ENCODE peak calls at places on chromosome 21, in six cellular contexts. V, S, K, L, Q and J are unnamed samples.

GRCh38 chr21:32241434-32241785 is 37.4 kb downstream of the MIS18A start:
- DNase-seq in L (no peak), S (no peak), K (no peak), Q (no peak), V (no peak), J (no peak)

GRCh38 chr21:31866077-31866511 is 6.7 kb upstream of the HUNK start:
- DNase-seq in L (peak; percentile 73), S (peak; percentile 93), K (peak; percentile 71), Q (peak; percentile 62), V (peak; percentile 98), J (peak; percentile 87)

GRCh38 chr21:36661511-36662309 is 37.2 kb upstream of the SIM2 start:
- DNase-seq in S (peak; percentile 58), V (no peak), L (peak; percentile 44), Q (peak; percentile 48), K (no peak), J (peak; percentile 73)

GRCh38 chr21:27248791-27249190 is 281.9 kb upstream of the ADAMTS5 start:
- DNase-seq in V (no peak), L (no peak), Q (peak; percentile 60), K (no peak), S (no peak), J (no peak)

GRCh38 chr21:22345624-22346023 is 1347.4 kb downstream of the NCAM2 start:
- DNase-seq in Q (no peak), K (no peak), V (no peak), L (no peak), S (no peak), J (no peak)

GRCh38 chr21:25911730-25912401 is 177.1 kb downstream of the GABPA start:
- DNase-seq in S (no peak), L (no peak), K (no peak), V (no peak), Q (no peak), J (no peak)

GRCh38 chr21:39900491-39900890 is 33.3 kb downstream of the PCP4 start:
- DNase-seq in S (no peak), V (no peak), Q (no peak), K (no peak), L (peak; percentile 45), J (peak; percentile 88)

GRCh38 chr21:40795313-40795712 is 51.6 kb downstream of the DSCAM start:
- DNase-seq in L (no peak), V (no peak), Q (no peak), K (no peak), S (no peak), J (no peak)

GRCh38 chr21:25568230-25568629 is 39.1 kb downstream of the MRPL39 start:
- DNase-seq in L (no peak), K (no peak), S (no peak), V (no peak), Q (peak; percentile 78), J (peak; percentile 11)

GRCh38 chr21:31887596-31887920 is 14.7 kb downstream of the HUNK start:
- DNase-seq in K (no peak), Q (no peak), S (no peak), V (no peak), L (no peak), J (no peak)

GRCh38 chr21:28541371-28542112 is 451.1 kb downstream of the LTN1 start:
- DNase-seq in L (peak; percentile 79), Q (no peak), V (no peak), S (no peak), K (no peak), J (no peak)

GRCh38 chr21:18810136-18810535 is 406.6 kb upstream of the TMPRSS15 start:
- DNase-seq in Q (no peak), V (no peak), L (no peak), S (peak; percentile 33), K (no peak), J (peak; percentile 53)

GRCh38 chr21:32735524-32735923 is 7.7 kb upstream of the SYNJ1 start:
- DNase-seq in K (no peak), Q (no peak), L (no peak), V (no peak), S (no peak), J (no peak)

GRCh38 chr21:36966846-36967657 is 583 bp upstream of the HLCS start:
- DNase-seq in S (no peak), Q (no peak), L (no peak), V (peak; percentile 65), K (no peak), J (peak; percentile 67)

GRCh38 chr21:42237161-42237560 is 18.2 kb downstream of the ABCG1 start:
- DNase-seq in K (no peak), L (no peak), S (no peak), Q (no peak), V (no peak), J (no peak)

GRCh38 chr21:42235593-42235992 is 16.7 kb downstream of the ABCG1 start:
- DNase-seq in Q (no peak), L (no peak), K (no peak), S (no peak), V (no peak), J (peak; percentile 15)

GRCh38 chr21:42234464-42235241 is 15.7 kb downstream of the ABCG1 start:
- DNase-seq in L (peak; percentile 82), S (peak; percentile 57), K (peak; percentile 79), Q (peak; percentile 45), V (peak; percentile 81), J (peak; percentile 79)

GRCh38 chr21:42236693-42237092 is 17.8 kb downstream of the ABCG1 start:
- DNase-seq in L (no peak), Q (no peak), S (no peak), V (no peak), K (no peak), J (no peak)

GRCh38 chr21:42236014-42236413 is 17.1 kb downstream of the ABCG1 start:
- DNase-seq in S (no peak), L (no peak), K (no peak), Q (no peak), V (no peak), J (peak; percentile 38)
- H3K4me1 ChIP-seq in S (no peaks in the 10 kb centered on the region), L (peaks cover 16% of the 10 kb centered on the region), K (peaks cover 18% of the 10 kb centered on the region), Q (peaks cover 21% of the 10 kb centered on the region), V (peaks cover 13% of the 10 kb centered on the region), J (peaks cover 2% of the 10 kb centered on the region)

GRCh38 chr21:44299458-44300261 is at the start of gene PFKL:
- DNase-seq in Q (peak; percentile 20), L (peak; percentile 41), V (peak; percentile 83), K (peak; percentile 48), S (peak; percentile 65), J (peak; percentile 61)
- H3K4ac ChIP-seq in Q (peak within 1 kb of the TSS; percentile 76), L (peak within 1 kb of the TSS; percentile 88), V (peak within 1 kb of the TSS; percentile 9), K (peak within 1 kb of the TSS; percentile 37), S (no peak within 1 kb of the TSS), J (peak within 1 kb of the TSS; percentile 92)

GRCh38 chr21:38266732-38267131 is 9.9 kb downstream of the KCNJ15 start:
- DNase-seq in S (no peak), Q (peak; percentile 50), K (no peak), V (no peak), L (peak; percentile 29), J (no peak)
- H3K4me1 ChIP-seq in S (no peaks in the 10 kb centered on the region), Q (peaks cover 22% of the 10 kb centered on the region), K (peaks cover 10% of the 10 kb centered on the region), V (no peaks in the 10 kb centered on the region), L (peaks cover 3% of the 10 kb centered on the region), J (no peaks in the 10 kb centered on the region)

DNA sequence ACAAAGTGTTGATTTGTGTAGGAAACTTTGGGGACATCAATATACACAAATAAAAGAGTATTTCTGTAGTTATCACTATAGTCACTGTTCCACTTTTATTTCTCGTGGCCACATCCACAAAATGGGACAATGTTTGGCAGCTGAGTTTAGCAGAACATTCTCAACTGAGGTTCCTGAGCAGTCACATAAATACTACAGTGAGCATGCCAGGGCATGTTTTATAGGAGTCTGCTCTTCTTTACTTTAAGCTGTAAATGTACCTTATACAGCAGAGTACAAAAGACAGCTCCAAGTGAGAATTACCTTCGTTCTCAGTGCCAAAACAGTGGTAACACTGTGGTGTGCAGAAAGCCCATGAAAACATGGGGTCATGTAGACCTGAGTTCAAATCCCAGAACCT is 5.0 kb downstream of the BTG3 start:
- DNase-seq in L (no peak), S (no peak), V (no peak), Q (no peak), K (no peak), J (no peak)
- H3K4ac ChIP-seq in L (peak overlapping the region; percentile 97), S (no peak overlapping the region), V (peak overlapping the region; percentile 36), Q (peak overlapping the region; percentile 95), K (no peak overlapping the region), J (no peak overlapping the region)

GRCh38 chr21:34881421-34881820 is 167.7 kb downstream of the RUNX1 start:
- DNase-seq in S (no peak), L (no peak), V (no peak), Q (peak; percentile 84), K (no peak), J (no peak)
- H3K4me1 ChIP-seq in S (no peaks in the 10 kb centered on the region), L (no peaks in the 10 kb centered on the region), V (no peaks in the 10 kb centered on the region), Q (peaks cover 13% of the 10 kb centered on the region), K (no peaks in the 10 kb centered on the region), J (peaks cover 2% of the 10 kb centered on the region)

GRCh38 chr21:46055863-46056281 is 42.0 kb upstream of the COL6A2 start:
- DNase-seq in K (no peak), Q (peak; percentile 50), V (no peak), L (no peak), S (peak; percentile 24), J (no peak)
- H3K4ac ChIP-seq in K (no peak overlapping the region), Q (peak overlapping the region; percentile 95), V (no peak overlapping the region), L (no peak overlapping the region), S (no peak overlapping the region), J (no peak overlapping the region)

DNA sequence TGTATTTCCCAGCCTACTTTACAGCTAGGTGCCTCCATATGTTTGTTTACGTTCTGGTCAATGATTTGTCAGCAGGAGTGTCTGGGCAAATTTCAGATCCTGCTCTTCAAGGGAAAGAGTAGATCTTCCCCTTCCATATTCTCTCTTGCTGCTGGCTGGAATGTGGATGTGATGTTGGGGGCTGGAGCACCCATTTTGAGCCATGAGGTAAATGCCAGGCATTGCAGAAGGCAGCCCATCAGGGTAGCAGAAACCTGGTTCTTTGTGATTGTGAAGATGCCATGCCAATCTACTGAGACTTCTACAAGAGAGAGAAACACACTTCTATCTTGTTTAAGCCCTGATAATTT is 25.1 kb downstream of the RUNX1 start:
- DNase-seq in V (no peak), K (no peak), Q (no peak), L (no peak), S (no peak), J (no peak)
- H3K4me1 ChIP-seq in V (peaks cover 2% of the 10 kb centered on the region), K (peaks cover 3% of the 10 kb centered on the region), Q (no peaks in the 10 kb centered on the region), L (no peaks in the 10 kb centered on the region), S (no peaks in the 10 kb centered on the region), J (no peaks in the 10 kb centered on the region)

GRCh38 chr21:41952568-41953248 is 1.1 kb downstream of the C2CD2 start:
- DNase-seq in K (no peak), Q (peak; percentile 16), S (no peak), L (no peak), V (no peak), J (peak; percentile 22)
- H3K4ac ChIP-seq in K (no peak overlapping the region), Q (peak overlapping the region; percentile 30), S (no peak overlapping the region), L (no peak overlapping the region), V (no peak overlapping the region), J (no peak overlapping the region)

DNA sequence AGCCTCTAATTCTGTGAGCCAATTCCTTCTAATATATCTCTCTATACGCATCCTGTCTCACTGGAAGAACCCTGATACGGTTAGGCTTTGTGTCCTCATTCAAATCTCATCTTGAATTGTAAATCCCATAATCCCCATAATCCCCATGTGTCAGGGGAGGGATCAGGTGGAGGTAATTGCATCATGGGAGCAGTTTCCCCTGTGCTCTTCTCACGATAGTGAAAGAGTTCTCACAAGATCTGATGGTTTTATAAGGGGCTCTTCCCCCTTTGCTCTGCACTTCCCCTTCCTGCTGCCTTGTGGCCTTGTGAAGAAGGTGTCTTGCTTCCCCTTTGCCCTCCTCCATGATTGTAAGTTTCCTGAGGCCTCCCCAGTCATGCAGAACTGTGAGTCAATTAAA is 116.1 kb downstream of the MRPS6 start:
- DNase-seq in Q (no peak), S (no peak), V (no peak), L (no peak), K (no peak), J (peak; percentile 56)
- H3K4me1 ChIP-seq in Q (no peaks in the 10 kb centered on the region), S (peaks cover 5% of the 10 kb centered on the region), V (peaks cover under 1% of the 10 kb centered on the region), L (peaks cover 2% of the 10 kb centered on the region), K (peaks cover 6% of the 10 kb centered on the region), J (no peaks in the 10 kb centered on the region)

GRCh38 chr21:45306453-45306831 is 18.7 kb upstream of the POFUT2 start:
- DNase-seq in L (no peak), Q (no peak), K (no peak), V (no peak), S (no peak), J (no peak)
- H3K4ac ChIP-seq in L (no peak overlapping the region), Q (peak overlapping the region; percentile 95), K (no peak overlapping the region), V (no peak overlapping the region), S (no peak overlapping the region), J (no peak overlapping the region)